ENCODE peak calls at places on chromosomes 5 and 9, in four cellular contexts. One of them, this sample, is unnamed.

GRCh38 chr5:151096001-151096373 is 15.2 kb upstream of the TNIP1 start:
- DNase-seq in GM12878: no peak
- DNase-seq in endothelial cell of umbilical vein: no peak
- DNase-seq in A549: no peak
- DNase-seq in this sample: no peak

GRCh38 chr5:3601929-3602712 is 6.5 kb downstream of the IRX1 start:
- DNase-seq in GM12878: no peak
- DNase-seq in endothelial cell of umbilical vein: no peak
- DNase-seq in A549: no peak
- DNase-seq in this sample: no peak

GRCh38 chr5:35651002-35651756 is 33.5 kb downstream of the SPEF2 start:
- DNase-seq in GM12878: no peak
- DNase-seq in endothelial cell of umbilical vein: peak
- DNase-seq in A549: peak
- DNase-seq in this sample: peak

GRCh38 chr5:173333900-173334685 is 5.9 kb upstream of the STC2 start:
- DNase-seq in GM12878: no peak
- DNase-seq in endothelial cell of umbilical vein: peak
- DNase-seq in A549: no peak
- DNase-seq in this sample: no peak

GRCh38 chr9:125506045-125506444 is 201.0 kb downstream of the MAPKAP1 start:
- DNase-seq in GM12878: no peak
- DNase-seq in endothelial cell of umbilical vein: no peak
- DNase-seq in A549: no peak
- DNase-seq in this sample: no peak

GRCh38 chr5:132444841-132445639 is 45.5 kb downstream of the IRF1 start:
- DNase-seq in GM12878: no peak
- DNase-seq in endothelial cell of umbilical vein: no peak
- DNase-seq in A549: no peak
- DNase-seq in this sample: no peak

GRCh38 chr5:174626521-174626920 is 97.9 kb upstream of the MSX2 start:
- DNase-seq in GM12878: no peak
- DNase-seq in endothelial cell of umbilical vein: no peak
- DNase-seq in A549: no peak
- DNase-seq in this sample: no peak

GRCh38 chr5:9198399-9198798 is 347.5 kb downstream of the SEMA5A start:
- DNase-seq in GM12878: no peak
- DNase-seq in endothelial cell of umbilical vein: no peak
- DNase-seq in A549: no peak
- DNase-seq in this sample: no peak

GRCh38 chr9:124869466-124869985 is 7.6 kb downstream of the ARPC5L start:
- DNase-seq in GM12878: no peak
- DNase-seq in endothelial cell of umbilical vein: peak
- DNase-seq in A549: no peak
- DNase-seq in this sample: peak

GRCh38 chr5:170861295-170861854 is 443 bp upstream of the RANBP17 start:
- DNase-seq in GM12878: no peak
- DNase-seq in endothelial cell of umbilical vein: peak
- DNase-seq in A549: no peak
- DNase-seq in this sample: no peak

GRCh38 chr9:35112257-35113020 is 3.2 kb downstream of the ATOSB start:
- DNase-seq in GM12878: no peak
- DNase-seq in endothelial cell of umbilical vein: peak
- DNase-seq in A549: no peak
- DNase-seq in this sample: peak

GRCh38 chr5:27130587-27130986 is 92.2 kb upstream of the CDH9 start:
- DNase-seq in GM12878: no peak
- DNase-seq in endothelial cell of umbilical vein: no peak
- DNase-seq in A549: no peak
- DNase-seq in this sample: no peak

GRCh38 chr9:78221425-78221824 is 14.4 kb upstream of the CEP78 start:
- DNase-seq in GM12878: no peak
- DNase-seq in endothelial cell of umbilical vein: no peak
- DNase-seq in A549: no peak
- DNase-seq in this sample: no peak

GRCh38 chr9:17578911-17579793 is at the start of gene SH3GL2:
- DNase-seq in GM12878: no peak
- DNase-seq in endothelial cell of umbilical vein: no peak
- DNase-seq in A549: peak
- DNase-seq in this sample: no peak

GRCh38 chr9:134884492-134884891 is 3.9 kb downstream of the FCN2 start:
- DNase-seq in GM12878: no peak
- DNase-seq in endothelial cell of umbilical vein: no peak
- DNase-seq in A549: no peak
- DNase-seq in this sample: no peak

GRCh38 chr9:134887219-134887618 is 6.6 kb downstream of the FCN2 start:
- DNase-seq in GM12878: no peak
- DNase-seq in endothelial cell of umbilical vein: no peak
- DNase-seq in A549: no peak
- DNase-seq in this sample: no peak

GRCh38 chr9:134887686-134888602 is 7.3 kb downstream of the FCN2 start:
- DNase-seq in GM12878: no peak
- DNase-seq in endothelial cell of umbilical vein: no peak
- DNase-seq in A549: no peak
- DNase-seq in this sample: peak

GRCh38 chr9:134886413-134886913 is 5.9 kb downstream of the FCN2 start:
- DNase-seq in GM12878: no peak
- DNase-seq in endothelial cell of umbilical vein: no peak
- DNase-seq in A549: no peak
- DNase-seq in this sample: no peak

GRCh38 chr9:134885647-134886412 is 5.2 kb downstream of the FCN2 start:
- DNase-seq in GM12878: no peak
- DNase-seq in endothelial cell of umbilical vein: no peak
- DNase-seq in A549: no peak
- DNase-seq in this sample: no peak
- TF ChIP-seq MYC in GM12878: no peak
- TF ChIP-seq MYC in endothelial cell of umbilical vein: no peak
- TF ChIP-seq MYC in A549: no peak
- TF ChIP-seq MYC in this sample: no peak

GRCh38 chr5:160940725-160941124 is 88.7 kb upstream of the ATP10B start:
- DNase-seq in GM12878: no peak
- DNase-seq in endothelial cell of umbilical vein: no peak
- DNase-seq in A549: no peak
- DNase-seq in this sample: no peak
- TF ChIP-seq POLR2A in GM12878: no peak
- TF ChIP-seq POLR2A in endothelial cell of umbilical vein: no peak
- TF ChIP-seq POLR2A in A549: no peak
- TF ChIP-seq POLR2A in this sample: no peak

DNA sequence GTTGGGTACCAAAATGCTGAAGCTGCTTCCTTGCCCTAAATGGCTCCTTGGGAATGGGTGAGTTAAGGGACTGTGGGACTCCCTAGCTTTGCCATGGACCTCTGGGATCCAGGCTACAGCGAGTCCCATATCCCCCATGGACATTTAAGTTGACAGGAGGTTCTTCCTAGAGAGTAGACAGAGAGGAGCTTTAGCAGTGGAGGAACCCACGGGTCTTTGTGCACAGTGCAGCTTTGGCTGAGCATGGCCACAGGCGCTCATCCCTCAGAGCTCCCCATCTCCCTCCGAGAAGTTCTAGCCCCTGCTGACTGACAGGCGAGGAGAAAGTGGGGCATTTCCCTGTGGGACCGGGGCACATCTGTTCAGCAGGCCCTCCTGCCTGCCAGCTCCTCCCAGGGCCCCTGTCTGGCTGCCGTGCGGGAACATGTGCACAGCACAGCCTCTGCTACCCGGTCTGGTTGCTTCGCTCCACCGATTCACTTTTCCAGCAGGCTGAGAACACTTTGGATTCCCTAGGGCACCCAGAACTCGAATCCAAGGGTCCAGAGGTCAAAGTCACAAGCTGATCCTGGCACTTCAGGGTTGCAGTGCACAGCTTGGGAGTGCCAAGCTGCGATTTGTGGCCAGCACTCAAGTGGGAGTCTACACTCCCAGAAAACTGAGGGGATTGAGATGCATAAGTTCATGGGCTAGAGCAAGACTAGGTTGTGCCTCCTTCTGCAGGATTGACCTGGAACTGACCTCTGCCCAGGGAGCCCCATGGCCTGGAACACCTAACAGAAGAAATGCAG is 40.6 kb upstream of the DMRTA1 start:
- DNase-seq in GM12878: no peak
- DNase-seq in endothelial cell of umbilical vein: no peak
- DNase-seq in A549: no peak
- DNase-seq in this sample: no peak
- TF ChIP-seq CTCF in GM12878: no peak
- TF ChIP-seq CTCF in endothelial cell of umbilical vein: no peak
- TF ChIP-seq CTCF in A549: no peak
- TF ChIP-seq CTCF in this sample: no peak

GRCh38 chr5:135269224-135269623 is 129.8 kb downstream of the MACROH2A1 start:
- DNase-seq in GM12878: no peak
- DNase-seq in endothelial cell of umbilical vein: peak
- DNase-seq in A549: no peak
- DNase-seq in this sample: no peak
- TF ChIP-seq MYC in GM12878: no peak
- TF ChIP-seq MYC in endothelial cell of umbilical vein: no peak
- TF ChIP-seq MYC in A549: no peak
- TF ChIP-seq MYC in this sample: no peak

GRCh38 chr5:87408219-87408618 is 4.5 kb downstream of the CCNH start:
- DNase-seq in GM12878: no peak
- DNase-seq in endothelial cell of umbilical vein: no peak
- DNase-seq in A549: no peak
- DNase-seq in this sample: no peak

GRCh38 chr5:87411586-87412416 is 929 bp downstream of the CCNH start:
- DNase-seq in GM12878: no peak
- DNase-seq in endothelial cell of umbilical vein: peak
- DNase-seq in A549: peak
- DNase-seq in this sample: peak

GRCh38 chr5:87410941-87411340 is 1.8 kb downstream of the CCNH start:
- DNase-seq in GM12878: no peak
- DNase-seq in endothelial cell of umbilical vein: no peak
- DNase-seq in A549: no peak
- DNase-seq in this sample: no peak

GRCh38 chr5:87412417-87413115 is at the start of gene CCNH:
- DNase-seq in GM12878: peak
- DNase-seq in endothelial cell of umbilical vein: peak
- DNase-seq in A549: peak
- DNase-seq in this sample: peak

GRCh38 chr5:87413116-87413645 is 451 bp upstream of the CCNH start:
- DNase-seq in GM12878: no peak
- DNase-seq in endothelial cell of umbilical vein: no peak
- DNase-seq in A549: no peak
- DNase-seq in this sample: no peak
- TF ChIP-seq POLR2A in GM12878: no peak
- TF ChIP-seq POLR2A in endothelial cell of umbilical vein: no peak
- TF ChIP-seq POLR2A in A549: no peak
- TF ChIP-seq POLR2A in this sample: no peak